ENCODE peak calls at places on chromosomes 4 and X, in six cellular contexts. T is CD4-positive, CD25-positive, alpha-beta regulatory T cell; R is activated naive CD4-positive, alpha-beta T cell treated with anti-CD3 and anti-CD28 coated beads, Interleukin-2, amount 50 U/mL, for 72 hours; D is sciatic nerve; Z is HepG2; M is left colon. U is an unnamed sample.

GRCh38 chr4:184382189-184382846 is 92.0 kb downstream of the IRF2 start:
- ATAC-seq in T (no peak), R (peak), D (no peak), Z (peak), M (peak), U (no peak)

GRCh38 chrX:151776113-151776790 is 41.7 kb downstream of the CNGA2 start:
- ATAC-seq in T (no peak), R (no peak), D (peak), Z (no peak), M (no peak), U (peak)

GRCh38 chr4:73984736-73985527 is 3.1 kb downstream of the PPBP start:
- ATAC-seq in T (no peak), R (no peak), D (no peak), Z (no peak), M (no peak), U (no peak)

GRCh38 chr4:178242655-178243054 is 800.4 kb upstream of the AGA start:
- ATAC-seq in T (no peak), R (no peak), D (peak), Z (no peak), M (no peak), U (no peak)

GRCh38 chr4:165470009-165470408 is 91.2 kb downstream of the CPE start:
- ATAC-seq in T (no peak), R (no peak), D (no peak), Z (no peak), M (no peak), U (no peak)

GRCh38 chr4:57137261-57137660 is 27.1 kb upstream of the IGFBP7 start:
- ATAC-seq in T (no peak), R (no peak), D (no peak), Z (no peak), M (no peak), U (no peak)

GRCh38 chrX:15336023-15336413 is 695 bp upstream of the PIGA start:
- ATAC-seq in T (no peak), R (peak), D (peak), Z (no peak), M (peak), U (peak)

GRCh38 chr4:7581477-7581876 is 146.7 kb upstream of the PSAPL1 start:
- ATAC-seq in T (no peak), R (no peak), D (no peak), Z (peak), M (no peak), U (no peak)

GRCh38 chr4:79083406-79084010 is 144.3 kb upstream of the PAQR3 start:
- ATAC-seq in T (no peak), R (no peak), D (peak), Z (no peak), M (no peak), U (peak)

GRCh38 chrX:29788991-29789699 is 426.2 kb upstream of the MAGEB2 start:
- ATAC-seq in T (no peak), R (no peak), D (no peak), Z (no peak), M (no peak), U (no peak)

GRCh38 chr4:2861631-2862436 is 18.2 kb downstream of the ADD1 start:
- ATAC-seq in T (no peak), R (no peak), D (peak), Z (no peak), M (no peak), U (no peak)

GRCh38 chr4:152644130-152644529 is 35.7 kb downstream of the TMEM154 start:
- ATAC-seq in T (no peak), R (no peak), D (no peak), Z (no peak), M (peak), U (no peak)

GRCh38 chrX:71166461-71166860 is 21.8 kb downstream of the NLGN3 start:
- ATAC-seq in T (no peak), R (no peak), D (no peak), Z (no peak), M (no peak), U (no peak)

GRCh38 chr4:186472948-186473347 is 82.4 kb downstream of the MTNR1A start:
- ATAC-seq in T (no peak), R (no peak), D (no peak), Z (no peak), M (peak), U (no peak)

GRCh38 chr4:26175016-26175786 is 145.6 kb upstream of the RBPJ start:
- ATAC-seq in T (peak), R (peak), D (no peak), Z (no peak), M (no peak), U (no peak)

GRCh38 chrX:123884809-123885408 is 25.1 kb downstream of the XIAP start:
- ATAC-seq in T (no peak), R (no peak), D (no peak), Z (no peak), M (peak), U (no peak)

GRCh38 chrX:21711126-21711847 is 46.6 kb downstream of the SMPX start:
- ATAC-seq in T (no peak), R (no peak), D (no peak), Z (no peak), M (peak), U (no peak)

GRCh38 chr4:174358410-174358809 is 74.7 kb downstream of the CEP44 start:
- ATAC-seq in T (no peak), R (no peak), D (no peak), Z (no peak), M (no peak), U (no peak)

GRCh38 chr4:55336138-55337034 is 9.7 kb upstream of the SRD5A3 start:
- ATAC-seq in T (no peak), R (peak), D (no peak), Z (peak), M (no peak), U (no peak)

GRCh38 chr4:38144029-38144428 is 183.8 kb downstream of the PTTG2 start:
- ATAC-seq in T (no peak), R (no peak), D (no peak), Z (no peak), M (no peak), U (peak)

GRCh38 chrX:118989886-118990285 is 15.5 kb downstream of the LONRF3 start:
- ATAC-seq in T (no peak), R (no peak), D (no peak), Z (no peak), M (no peak), U (no peak)

GRCh38 chr4:54226399-54227260 is 2.5 kb upstream of the PDGFRA start:
- ATAC-seq in T (no peak), R (no peak), D (peak), Z (no peak), M (peak), U (peak)

GRCh38 chrX:64580605-64581004 is 185.4 kb upstream of the MTMR8 start:
- ATAC-seq in T (no peak), R (no peak), D (no peak), Z (no peak), M (no peak), U (no peak)

GRCh38 chrX:53288173-53288572 is 6.8 kb upstream of the IQSEC2 start:
- ATAC-seq in T (no peak), R (peak), D (peak), Z (no peak), M (no peak), U (peak)

GRCh38 chrX:9606971-9607370 is 142.1 kb downstream of the TBL1X start:
- ATAC-seq in T (no peak), R (no peak), D (no peak), Z (no peak), M (peak), U (no peak)

GRCh38 chrX:154780968-154781367 is 18.3 kb downstream of the DKC1 start:
- ATAC-seq in T (no peak), R (no peak), D (no peak), Z (peak), M (no peak), U (no peak)

GRCh38 chr4:166460769-166461550 is 587.9 kb downstream of the TLL1 start:
- ATAC-seq in T (no peak), R (no peak), D (no peak), Z (no peak), M (no peak), U (no peak)

GRCh38 chr4:124946696-124947095 is 234.2 kb upstream of the ANKRD50 start:
- ATAC-seq in T (no peak), R (no peak), D (no peak), Z (no peak), M (no peak), U (no peak)

GRCh38 chrX:71637253-71637618 is 18.9 kb upstream of the CXCR3 start:
- ATAC-seq in T (peak), R (peak), D (peak), Z (peak), M (peak), U (peak)

GRCh38 chr4:82367438-82368097 is 6.2 kb downstream of the HNRNPD start:
- ATAC-seq in T (no peak), R (peak), D (no peak), Z (no peak), M (no peak), U (no peak)

GRCh38 chr4:83552924-83553323 is 17.0 kb downstream of the GPAT3 start:
- ATAC-seq in T (no peak), R (peak), D (no peak), Z (no peak), M (peak), U (no peak)

GRCh38 chrX:9131066-9131465 is 97.1 kb upstream of the FAM9B start:
- ATAC-seq in T (peak), R (peak), D (no peak), Z (no peak), M (no peak), U (no peak)

GRCh38 chr4:147862043-147862692 is 130.3 kb downstream of the ARHGAP10 start:
- ATAC-seq in T (no peak), R (no peak), D (no peak), Z (no peak), M (no peak), U (no peak)

GRCh38 chr4:127648061-127648460 is 15.3 kb downstream of the INTU start:
- ATAC-seq in T (no peak), R (no peak), D (no peak), Z (no peak), M (no peak), U (no peak)